ENCODE peak calls at places on chromosomes 4 and X, in ten cellular contexts. B is Peyer's patch; Q is CD8-positive, alpha-beta T cell; F is GM20000; V is heart right ventricle; O is chondrocyte; D is GM06990; Z is OCI-LY7; H is lower lobe of right lung; P is psoas muscle. L is an unnamed sample.

GRCh38 chr4:113472864-113473263 is 288.7 kb downstream of the CAMK2D start:
- DNase-seq in B (no peak), Q (no peak), F (no peak), V (no peak), O (no peak), D (no peak), Z (no peak), H (no peak), P (no peak), L (no peak)

GRCh38 chrX:41110801-41111625 is 25.8 kb downstream of the USP9X start:
- DNase-seq in B (no peak), Q (no peak), F (no peak), V (no peak), O (no peak), D (no peak), Z (no peak), H (no peak), P (no peak), L (no peak)

GRCh38 chr4:140052050-140052449 is 101.9 kb downstream of the MAML3 start:
- DNase-seq in B (peak; percentile 63), Q (peak; percentile 42), F (peak; percentile 22), V (peak; percentile 46), O (no peak), D (no peak), Z (peak; percentile 29), H (peak; percentile 58), P (peak; percentile 61), L (peak; percentile 41)

GRCh38 chrX:117860517-117860916 is 256.1 kb downstream of the KLHL13 start:
- DNase-seq in B (no peak), Q (no peak), F (no peak), V (no peak), O (no peak), D (no peak), Z (no peak), H (no peak), P (no peak), L (no peak)

GRCh38 chr4:187141101-187141500 is 417.4 kb upstream of the FAT1 start:
- DNase-seq in B (no peak), Q (no peak), F (no peak), V (no peak), O (no peak), D (no peak), Z (no peak), H (no peak), P (no peak), L (no peak)

GRCh38 chrX:38649227-38649626 is 87.9 kb downstream of the TSPAN7 start:
- DNase-seq in B (no peak), Q (no peak), F (no peak), V (no peak), O (no peak), D (no peak), Z (no peak), H (no peak), P (no peak), L (no peak)

GRCh38 chr4:77225022-77225421 is 68.0 kb downstream of the CCNG2 start:
- DNase-seq in B (no peak), Q (no peak), F (no peak), V (no peak), O (no peak), D (no peak), Z (no peak), H (no peak), P (no peak), L (no peak)

GRCh38 chrX:70062961-70063550 is 799 bp downstream of the OTUD6A start:
- DNase-seq in B (no peak), Q (no peak), F (no peak), V (no peak), O (no peak), D (no peak), Z (no peak), H (no peak), P (no peak), L (no peak)

GRCh38 chrX:149992918-149993317 is 54.6 kb upstream of the EOLA2 start:
- DNase-seq in B (no peak), Q (no peak), F (no peak), V (no peak), O (no peak), D (no peak), Z (no peak), H (no peak), P (no peak), L (no peak)

GRCh38 chrX:39688576-39689373 is 409.0 kb downstream of the BCOR start:
- DNase-seq in B (peak; percentile 77), Q (no peak), F (peak; percentile 30), V (peak; percentile 76), O (no peak), D (no peak), Z (no peak), H (peak; percentile 65), P (peak; percentile 76), L (peak; percentile 51)

GRCh38 chrX:126824596-126824995 is 5.1 kb downstream of the PRR32 start:
- DNase-seq in B (no peak), Q (no peak), F (no peak), V (no peak), O (no peak), D (no peak), Z (no peak), H (no peak), P (no peak), L (no peak)

GRCh38 chrX:112832481-112833095 is 8.0 kb downstream of the AMOT start:
- DNase-seq in B (peak; percentile 55), Q (no peak), F (no peak), V (no peak), O (no peak), D (no peak), Z (no peak), H (peak; percentile 65), P (no peak), L (no peak)

GRCh38 chr4:122583906-122584305 is 37.0 kb downstream of the IL21 start:
- DNase-seq in B (no peak), Q (no peak), F (no peak), V (no peak), O (no peak), D (no peak), Z (no peak), H (no peak), P (no peak), L (no peak)

GRCh38 chrX:68354869-68355628 is 78.2 kb downstream of the OPHN1 start:
- DNase-seq in B (no peak), Q (no peak), F (no peak), V (no peak), O (no peak), D (no peak), Z (no peak), H (no peak), P (no peak), L (no peak)

GRCh38 chrX:151359931-151360871 is 36.8 kb upstream of the VMA21 start:
- DNase-seq in B (peak; percentile 46), Q (peak; percentile 35), F (peak; percentile 23), V (peak; percentile 30), O (no peak), D (peak; percentile 9), Z (peak; percentile 2), H (peak; percentile 44), P (peak; percentile 53), L (no peak)

GRCh38 chrX:3713225-3713936 is at the start of gene PRKX:
- DNase-seq in B (peak; percentile 75), Q (peak; percentile 65), F (peak; percentile 89), V (peak; percentile 53), O (peak; percentile 64), D (peak; percentile 87), Z (peak; percentile 74), H (peak; percentile 58), P (peak; percentile 75), L (peak; percentile 71)

GRCh38 chrX:63746278-63746677 is 38.7 kb downstream of the ARHGEF9 start:
- DNase-seq in B (no peak), Q (peak; percentile 17), F (peak; percentile 10), V (no peak), O (no peak), D (no peak), Z (no peak), H (no peak), P (no peak), L (no peak)

GRCh38 chr4:113020966-113021365 is 28.5 kb upstream of the ANK2 start:
- DNase-seq in B (no peak), Q (no peak), F (no peak), V (no peak), O (no peak), D (no peak), Z (no peak), H (no peak), P (no peak), L (no peak)

GRCh38 chr4:119139822-119140252 is 4.2 kb downstream of the MYOZ2 start:
- DNase-seq in B (no peak), Q (no peak), F (no peak), V (no peak), O (no peak), D (no peak), Z (peak; percentile 68), H (no peak), P (no peak), L (no peak)

GRCh38 chr4:53196872-53197759 is 168.7 kb downstream of the SCFD2 start:
- DNase-seq in B (no peak), Q (no peak), F (peak; percentile 32), V (no peak), O (no peak), D (no peak), Z (peak; percentile 80), H (no peak), P (no peak), L (no peak)
- TF ChIP-seq CTCF in B (peak; percentile 80), Q (peak; percentile 79), F (peak; percentile 15), V (peak; percentile 81), O (peak; percentile 96), D (peak; percentile 60), Z (peak; percentile 95), H (peak; percentile 74), P (peak; percentile 76), L (peak; percentile 80)

DNA sequence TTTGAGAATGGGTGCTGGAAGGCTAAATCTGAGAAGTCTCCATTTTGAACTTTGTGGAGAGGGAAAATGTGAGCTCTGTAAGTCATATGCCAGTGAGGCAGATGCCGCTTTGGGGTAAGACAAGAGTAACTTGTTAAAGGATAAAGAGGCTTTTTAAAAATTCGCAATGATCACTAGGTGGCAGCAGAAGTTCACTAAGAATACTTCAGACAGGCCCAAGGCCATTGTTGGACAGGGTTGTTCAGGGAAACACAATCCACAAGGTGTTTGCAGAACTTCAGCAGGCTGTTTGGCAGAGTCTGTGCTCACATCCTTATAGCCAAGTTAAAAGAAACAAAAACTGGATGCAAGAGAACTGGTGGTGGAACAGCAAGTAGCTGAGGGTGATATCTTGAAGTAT is 13.7 kb upstream of the PIGA start:
- DNase-seq in B (no peak), Q (peak; percentile 9), F (peak; percentile 21), V (no peak), O (no peak), D (peak; percentile 3), Z (peak; percentile 61), H (no peak), P (no peak), L (no peak)
- TF ChIP-seq CTCF in B (peak; percentile 48), Q (no peak), F (no peak), V (peak; percentile 51), O (peak; percentile 90), D (peak; percentile 53), Z (peak; percentile 70), H (peak; percentile 45), P (peak; percentile 56), L (peak; percentile 28)

GRCh38 chr4:65033899-65034298 is 624.6 kb upstream of the TECRL start:
- DNase-seq in B (no peak), Q (no peak), F (no peak), V (no peak), O (no peak), D (no peak), Z (no peak), H (no peak), P (no peak), L (no peak)
- TF ChIP-seq CTCF in B (no peak), Q (no peak), F (no peak), V (peak; percentile 10), O (peak; percentile 74), D (no peak), Z (no peak), H (no peak), P (no peak), L (no peak)

GRCh38 chrX:17590892-17591740 is 146.2 kb upstream of the SCML1 start:
- DNase-seq in B (peak; percentile 54), Q (peak; percentile 10), F (peak; percentile 12), V (peak; percentile 27), O (no peak), D (no peak), Z (peak; percentile 11), H (peak; percentile 48), P (peak; percentile 65), L (peak; percentile 69)
- TF ChIP-seq CTCF in B (peak; percentile 65), Q (peak; percentile 23), F (peak; percentile 44), V (peak; percentile 57), O (peak; percentile 94), D (peak; percentile 80), Z (peak; percentile 69), H (peak; percentile 67), P (peak; percentile 67), L (peak; percentile 65)